ENCODE peak calls at places on chromosome 10, in six cellular contexts. One of them, this sample, is unnamed.

GRCh38 chr10:32149257-32149955 is 93.2 kb upstream of the KIF5B start:
- DNase-seq in activated T-cell treated with anti-CD3 and anti-CD28 coated beads, Interleukin-2, amount 50 U/mL, for 48 hours: peak
- DNase-seq in anterior cingulate cortex: no peak
- DNase-seq in neural progenitor cell: no peak
- DNase-seq in caudate nucleus: no peak
- DNase-seq in stimulated activated naive CD8-positive, alpha-beta T cell treated with anti-CD3 and anti-CD28 coated beads, Interleukin-15, Interleukin-2, amounts not matched to agents 100 U/mL and 50 U/mL, for 24 hours: no peak
- DNase-seq in this sample: peak

GRCh38 chr10:119005377-119006043 is 24.0 kb upstream of the NANOS1 start:
- DNase-seq in activated T-cell treated with anti-CD3 and anti-CD28 coated beads, Interleukin-2, amount 50 U/mL, for 48 hours: no peak
- DNase-seq in anterior cingulate cortex: no peak
- DNase-seq in neural progenitor cell: no peak
- DNase-seq in caudate nucleus: no peak
- DNase-seq in stimulated activated naive CD8-positive, alpha-beta T cell treated with anti-CD3 and anti-CD28 coated beads, Interleukin-15, Interleukin-2, amounts not matched to agents 100 U/mL and 50 U/mL, for 24 hours: no peak
- DNase-seq in this sample: no peak

GRCh38 chr10:59580257-59580863 is 129.3 kb downstream of the SLC16A9 start:
- DNase-seq in activated T-cell treated with anti-CD3 and anti-CD28 coated beads, Interleukin-2, amount 50 U/mL, for 48 hours: no peak
- DNase-seq in anterior cingulate cortex: no peak
- DNase-seq in neural progenitor cell: peak
- DNase-seq in caudate nucleus: no peak
- DNase-seq in stimulated activated naive CD8-positive, alpha-beta T cell treated with anti-CD3 and anti-CD28 coated beads, Interleukin-15, Interleukin-2, amounts not matched to agents 100 U/mL and 50 U/mL, for 24 hours: no peak
- DNase-seq in this sample: peak

GRCh38 chr10:89861584-89862287 is 160.3 kb downstream of the KIF20B start:
- DNase-seq in activated T-cell treated with anti-CD3 and anti-CD28 coated beads, Interleukin-2, amount 50 U/mL, for 48 hours: peak
- DNase-seq in anterior cingulate cortex: no peak
- DNase-seq in neural progenitor cell: no peak
- DNase-seq in caudate nucleus: no peak
- DNase-seq in stimulated activated naive CD8-positive, alpha-beta T cell treated with anti-CD3 and anti-CD28 coated beads, Interleukin-15, Interleukin-2, amounts not matched to agents 100 U/mL and 50 U/mL, for 24 hours: peak
- DNase-seq in this sample: no peak

GRCh38 chr10:58839771-58840170 is 327.1 kb downstream of the BICC1 start:
- DNase-seq in activated T-cell treated with anti-CD3 and anti-CD28 coated beads, Interleukin-2, amount 50 U/mL, for 48 hours: no peak
- DNase-seq in anterior cingulate cortex: no peak
- DNase-seq in neural progenitor cell: no peak
- DNase-seq in caudate nucleus: no peak
- DNase-seq in stimulated activated naive CD8-positive, alpha-beta T cell treated with anti-CD3 and anti-CD28 coated beads, Interleukin-15, Interleukin-2, amounts not matched to agents 100 U/mL and 50 U/mL, for 24 hours: no peak
- DNase-seq in this sample: no peak

GRCh38 chr10:110408943-110409342 is 88.8 kb upstream of the DUSP5 start:
- DNase-seq in activated T-cell treated with anti-CD3 and anti-CD28 coated beads, Interleukin-2, amount 50 U/mL, for 48 hours: no peak
- DNase-seq in anterior cingulate cortex: no peak
- DNase-seq in neural progenitor cell: no peak
- DNase-seq in caudate nucleus: no peak
- DNase-seq in stimulated activated naive CD8-positive, alpha-beta T cell treated with anti-CD3 and anti-CD28 coated beads, Interleukin-15, Interleukin-2, amounts not matched to agents 100 U/mL and 50 U/mL, for 24 hours: no peak
- DNase-seq in this sample: no peak

GRCh38 chr10:88879754-88880286 is at the start of gene STAMBPL1:
- DNase-seq in activated T-cell treated with anti-CD3 and anti-CD28 coated beads, Interleukin-2, amount 50 U/mL, for 48 hours: peak
- DNase-seq in anterior cingulate cortex: no peak
- DNase-seq in neural progenitor cell: no peak
- DNase-seq in caudate nucleus: no peak
- DNase-seq in stimulated activated naive CD8-positive, alpha-beta T cell treated with anti-CD3 and anti-CD28 coated beads, Interleukin-15, Interleukin-2, amounts not matched to agents 100 U/mL and 50 U/mL, for 24 hours: peak
- DNase-seq in this sample: peak

GRCh38 chr10:35795131-35795819 is 153.2 kb upstream of the FZD8 start:
- DNase-seq in activated T-cell treated with anti-CD3 and anti-CD28 coated beads, Interleukin-2, amount 50 U/mL, for 48 hours: no peak
- DNase-seq in anterior cingulate cortex: no peak
- DNase-seq in neural progenitor cell: no peak
- DNase-seq in caudate nucleus: no peak
- DNase-seq in stimulated activated naive CD8-positive, alpha-beta T cell treated with anti-CD3 and anti-CD28 coated beads, Interleukin-15, Interleukin-2, amounts not matched to agents 100 U/mL and 50 U/mL, for 24 hours: no peak
- DNase-seq in this sample: peak

GRCh38 chr10:29634764-29635625 is at the start of gene SVIL:
- DNase-seq in activated T-cell treated with anti-CD3 and anti-CD28 coated beads, Interleukin-2, amount 50 U/mL, for 48 hours: no peak
- DNase-seq in anterior cingulate cortex: no peak
- DNase-seq in neural progenitor cell: peak
- DNase-seq in caudate nucleus: no peak
- DNase-seq in stimulated activated naive CD8-positive, alpha-beta T cell treated with anti-CD3 and anti-CD28 coated beads, Interleukin-15, Interleukin-2, amounts not matched to agents 100 U/mL and 50 U/mL, for 24 hours: no peak
- DNase-seq in this sample: no peak

This sample was measured in Kasumi-1.